ENCODE peak calls at places on chromosomes 11 and 22, in four cellular contexts. One of them, this sample, is unnamed.

GRCh38 chr11:45745065-45745811 is 59.7 kb upstream of the SLC35C1 start:
- DNase-seq in HepG2: no peak
- DNase-seq in K562: no peak
- DNase-seq in GM12878: no peak
- DNase-seq in this sample: no peak

GRCh38 chr22:45502215-45503070 is at the start of gene FBLN1:
- DNase-seq in K562: peak
- DNase-seq in GM12878: no peak
- DNase-seq in HepG2: peak
- DNase-seq in this sample: peak

GRCh38 chr11:121566279-121567168 is 113.8 kb upstream of the SORL1-AS1 start:
- DNase-seq in GM12878: no peak
- DNase-seq in HepG2: no peak
- DNase-seq in K562: no peak
- DNase-seq in this sample: no peak

GRCh38 chr11:4181780-4182721 is 87.5 kb downstream of the RRM1 start:
- DNase-seq in GM12878: no peak
- DNase-seq in K562: peak
- DNase-seq in HepG2: peak
- DNase-seq in this sample: peak

GRCh38 chr11:27317751-27318150 is 45.3 kb downstream of the CCDC34 start:
- DNase-seq in K562: peak
- DNase-seq in HepG2: no peak
- DNase-seq in GM12878: no peak
- DNase-seq in this sample: peak

GRCh38 chr22:41532908-41533825 is 11.1 kb downstream of the POLR3H start:
- DNase-seq in GM12878: no peak
- DNase-seq in HepG2: peak
- DNase-seq in K562: peak
- DNase-seq in this sample: peak

GRCh38 chr11:75427181-75427580 is 5.8 kb downstream of the KLHL35 start:
- DNase-seq in HepG2: no peak
- DNase-seq in K562: no peak
- DNase-seq in GM12878: no peak
- DNase-seq in this sample: no peak

GRCh38 chr11:559712-560304 is 730 bp downstream of the LMNTD2 start:
- DNase-seq in K562: peak
- DNase-seq in GM12878: no peak
- DNase-seq in HepG2: peak
- DNase-seq in this sample: no peak

GRCh38 chr11:9276571-9276970 is 11.4 kb upstream of the DENND5A start:
- DNase-seq in K562: no peak
- DNase-seq in HepG2: no peak
- DNase-seq in GM12878: no peak
- DNase-seq in this sample: no peak

GRCh38 chr22:35642305-35642741 is 5.9 kb upstream of the APOL6 start:
- DNase-seq in K562: no peak
- DNase-seq in HepG2: peak
- DNase-seq in GM12878: no peak
- DNase-seq in this sample: no peak

GRCh38 chr11:66543263-66544107 is 2.4 kb downstream of the ZDHHC24 start:
- DNase-seq in HepG2: no peak
- DNase-seq in K562: no peak
- DNase-seq in GM12878: peak
- DNase-seq in this sample: no peak

GRCh38 chr11:31817621-31818493 is 6.7 kb upstream of the PAX6 start:
- DNase-seq in HepG2: no peak
- DNase-seq in K562: no peak
- DNase-seq in GM12878: no peak
- DNase-seq in this sample: no peak

DNA sequence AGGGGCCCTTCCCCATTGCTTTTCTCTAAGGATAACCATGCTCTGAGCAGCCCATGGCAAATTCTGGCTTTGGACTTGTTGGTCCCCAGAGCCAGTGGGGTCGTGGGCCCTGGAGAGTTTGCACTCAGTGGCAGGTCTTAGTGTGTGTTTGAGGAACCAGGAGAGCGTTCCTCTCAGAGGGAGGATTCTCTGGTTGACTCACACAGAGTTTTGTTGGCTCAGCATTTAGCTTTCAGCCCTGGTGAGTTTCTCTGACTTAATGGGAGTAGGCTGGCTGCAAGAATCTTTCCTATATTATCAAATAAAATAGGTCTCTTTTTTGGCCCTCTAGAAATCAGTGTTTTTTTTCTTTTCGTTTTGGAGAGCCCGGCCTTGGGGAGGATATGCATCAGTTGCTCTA is 20.9 kb downstream of the ST14 start:
- DNase-seq in HepG2: no peak
- DNase-seq in GM12878: no peak
- DNase-seq in K562: no peak
- DNase-seq in this sample: no peak
- TF ChIP-seq TARDBP in HepG2: no peak
- TF ChIP-seq TARDBP in GM12878: no peak
- TF ChIP-seq TARDBP in K562: no peak
- TF ChIP-seq TARDBP in this sample: no peak

GRCh38 chr11:32918427-32918826 is 25.8 kb downstream of the QSER1 start:
- DNase-seq in GM12878: no peak
- DNase-seq in K562: no peak
- DNase-seq in HepG2: no peak
- DNase-seq in this sample: no peak

GRCh38 chr11:32913445-32913844 is 20.8 kb downstream of the QSER1 start:
- DNase-seq in GM12878: no peak
- DNase-seq in HepG2: no peak
- DNase-seq in K562: no peak
- DNase-seq in this sample: no peak

GRCh38 chr11:32919338-32919737 is 26.7 kb downstream of the QSER1 start:
- DNase-seq in GM12878: no peak
- DNase-seq in K562: no peak
- DNase-seq in HepG2: no peak
- DNase-seq in this sample: no peak

GRCh38 chr11:32916361-32916760 is 23.8 kb downstream of the QSER1 start:
- DNase-seq in HepG2: no peak
- DNase-seq in K562: no peak
- DNase-seq in GM12878: no peak
- DNase-seq in this sample: no peak

DNA sequence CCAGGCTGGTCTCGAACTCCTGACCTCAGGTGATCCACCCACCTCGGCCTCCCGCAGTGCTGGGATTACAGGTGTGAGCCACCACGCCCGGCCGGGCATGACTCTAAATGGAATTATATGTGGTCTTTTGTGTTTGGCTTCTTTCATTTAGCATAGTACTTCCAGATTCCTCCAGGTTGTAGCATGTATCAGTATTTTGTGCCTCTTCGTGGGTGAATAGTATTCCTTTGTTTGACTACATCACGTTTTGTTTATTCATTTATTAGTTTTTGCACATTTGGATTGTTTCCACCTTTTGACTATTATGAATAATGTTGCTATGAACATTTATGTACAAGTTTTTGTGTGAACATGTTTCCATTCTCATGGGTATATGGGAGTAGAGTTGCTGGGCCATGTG is 24.4 kb downstream of the QSER1 start:
- DNase-seq in K562: no peak
- DNase-seq in HepG2: no peak
- DNase-seq in GM12878: no peak
- DNase-seq in this sample: no peak
- TF ChIP-seq TARDBP in K562: no peak
- TF ChIP-seq TARDBP in HepG2: no peak
- TF ChIP-seq TARDBP in GM12878: no peak
- TF ChIP-seq TARDBP in this sample: no peak

DNA sequence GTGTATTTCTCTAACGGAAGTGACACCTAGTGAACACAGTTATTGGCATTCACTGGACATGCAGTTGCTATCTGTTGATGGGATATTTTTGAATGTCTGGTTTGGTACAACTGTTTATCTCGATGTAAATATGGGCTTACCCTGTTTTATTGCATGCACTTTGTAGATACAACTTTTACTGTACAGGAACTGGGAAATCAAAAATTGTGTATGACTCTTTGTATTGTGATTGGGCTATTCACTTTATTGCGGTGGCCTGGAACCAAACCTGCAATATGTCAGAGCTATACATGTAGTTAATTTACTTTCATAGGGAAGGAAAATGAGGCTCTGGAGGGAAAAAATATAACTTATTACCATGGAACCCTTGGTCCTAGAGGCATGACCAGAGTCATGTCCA is 380.7 kb upstream of the KIRREL3 start:
- DNase-seq in K562: no peak
- DNase-seq in HepG2: no peak
- DNase-seq in GM12878: no peak
- DNase-seq in this sample: no peak
- TF ChIP-seq TARDBP in K562: no peak
- TF ChIP-seq TARDBP in HepG2: no peak
- TF ChIP-seq TARDBP in GM12878: no peak
- TF ChIP-seq TARDBP in this sample: no peak

GRCh38 chr22:37178350-37179125 is 9.5 kb downstream of the C1QTNF6 start:
- DNase-seq in HepG2: peak
- DNase-seq in K562: no peak
- DNase-seq in GM12878: no peak
- DNase-seq in this sample: no peak
- TF ChIP-seq TARDBP in HepG2: no peak
- TF ChIP-seq TARDBP in K562: no peak
- TF ChIP-seq TARDBP in GM12878: no peak
- TF ChIP-seq TARDBP in this sample: no peak

DNA sequence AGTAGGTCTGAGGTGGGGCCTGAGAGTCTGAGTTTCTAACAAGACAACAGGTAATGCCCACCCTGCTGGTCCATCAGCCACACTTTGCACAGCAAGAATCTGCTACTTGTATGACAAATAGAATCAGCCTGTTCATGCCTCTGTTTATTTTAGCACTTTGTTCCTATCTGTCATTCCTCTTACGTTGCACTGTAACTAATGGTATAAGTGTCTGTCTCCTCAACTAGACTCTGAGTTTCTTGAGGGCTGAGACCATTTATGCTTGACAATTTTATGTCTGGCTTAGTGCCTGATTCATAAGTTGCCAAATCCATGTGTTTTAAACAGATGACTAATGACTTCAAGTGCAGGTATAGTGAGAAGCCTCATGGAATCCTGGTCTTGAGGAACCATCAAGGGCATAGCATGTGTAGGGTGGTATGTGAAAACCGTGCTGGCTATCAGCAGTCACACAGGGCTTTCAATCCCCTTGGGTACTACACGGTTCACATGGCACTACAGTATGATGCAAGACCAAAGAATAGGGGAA is 209.7 kb downstream of the C11orf91 start:
- DNase-seq in GM12878: no peak
- DNase-seq in HepG2: no peak
- DNase-seq in K562: no peak
- DNase-seq in this sample: no peak
- TF ChIP-seq TARDBP in GM12878: no peak
- TF ChIP-seq TARDBP in HepG2: no peak
- TF ChIP-seq TARDBP in K562: no peak
- TF ChIP-seq TARDBP in this sample: no peak

GRCh38 chr11:77152846-77153245 is 24.8 kb downstream of the MYO7A start:
- DNase-seq in GM12878: no peak
- DNase-seq in HepG2: no peak
- DNase-seq in K562: no peak
- DNase-seq in this sample: no peak
- TF ChIP-seq TARDBP in GM12878: no peak
- TF ChIP-seq TARDBP in HepG2: no peak
- TF ChIP-seq TARDBP in K562: no peak
- TF ChIP-seq TARDBP in this sample: no peak